ENCODE peak calls at places on chromosomes 1 and 21, in nine cellular contexts. A is HEK293T, L is HT-29, F is epithelial cell of esophagus, Z is GM03348, V is right cardiac atrium, Q is GM12865, M is left cardiac atrium, K is NCI-H2081. G is an unnamed sample.

GRCh38 chr1:19213580-19213979 is 3.5 kb upstream of the UBR4 start:
- DNase-seq in V (no peak), Q (no peak), F (no peak), A (no peak), Z (no peak), L (no peak), M (no peak), K (no peak), G (no peak)

GRCh38 chr1:152623203-152623844 is 421 bp upstream of the LCE3A start:
- DNase-seq in A (peak; percentile 69), L (no peak), M (no peak), V (no peak), F (no peak), K (no peak), Z (peak; percentile 16), Q (peak; percentile 26), G (no peak)

GRCh38 chr1:27325286-27325685 is 3.3 kb downstream of the TMEM222 start:
- DNase-seq in Q (no peak), K (no peak), Z (no peak), V (peak; percentile 24), F (no peak), L (no peak), M (no peak), A (no peak), G (no peak)

GRCh38 chr1:173852105-173852504 is 15.7 kb downstream of the GAS5 start:
- DNase-seq in M (no peak), F (no peak), L (no peak), Q (no peak), Z (no peak), K (no peak), A (no peak), V (no peak), G (no peak)

GRCh38 chr1:54327386-54328116 is 78.6 kb downstream of the SSBP3 start:
- DNase-seq in Z (peak; percentile 61), L (no peak), A (peak; percentile 67), F (no peak), V (no peak), K (no peak), M (no peak), Q (no peak), G (no peak)

GRCh38 chr1:198672124-198672523 is 33.3 kb downstream of the PTPRC start:
- DNase-seq in A (no peak), Z (peak; percentile 65), L (peak; percentile 21), V (no peak), Q (no peak), F (no peak), M (no peak), K (no peak), G (no peak)

GRCh38 chr1:66247415-66248208 is 286.3 kb upstream of the SGIP1 start:
- DNase-seq in Z (no peak), M (no peak), L (no peak), Q (peak; percentile 78), F (no peak), V (no peak), A (no peak), K (no peak), G (peak; percentile 38)

GRCh38 chr1:159800177-159800935 is 1.8 kb upstream of the FCRL6 start:
- DNase-seq in Q (peak; percentile 72), F (no peak), Z (no peak), A (no peak), M (no peak), K (no peak), V (no peak), L (no peak), G (no peak)

GRCh38 chr1:9101510-9102146 is 27.3 kb downstream of the GPR157 start:
- DNase-seq in K (peak; percentile 45), Z (peak; percentile 82), A (peak; percentile 65), Q (peak; percentile 82), F (peak; percentile 64), M (no peak), V (peak; percentile 64), L (peak; percentile 40), G (no peak)

GRCh38 chr1:46394108-46394871 is at the start of gene FAAH:
- DNase-seq in K (peak; percentile 20), M (peak; percentile 57), Q (no peak), Z (peak; percentile 69), F (peak; percentile 77), V (peak; percentile 81), A (no peak), L (peak; percentile 73), G (peak; percentile 22)

GRCh38 chr1:5597171-5597864 is 394.9 kb downstream of the NPHP4 start:
- DNase-seq in Q (no peak), L (no peak), A (no peak), F (peak; percentile 25), K (no peak), V (no peak), M (no peak), Z (no peak), G (no peak)

GRCh38 chr1:53501065-53502005 is 42.1 kb downstream of the DMRTB1 start:
- DNase-seq in Z (no peak), L (no peak), V (peak; percentile 29), K (no peak), F (no peak), A (no peak), Q (no peak), M (no peak), G (no peak)

GRCh38 chr1:176987016-176987415 is 177.5 kb downstream of the ASTN1 start:
- DNase-seq in A (no peak), F (peak; percentile 79), K (no peak), V (no peak), Q (no peak), L (no peak), Z (no peak), M (no peak), G (no peak)

GRCh38 chr1:110148961-110149360 is 1.3 kb upstream of the SLC6A17 start:
- DNase-seq in L (peak; percentile 34), F (peak; percentile 37), A (peak; percentile 49), V (no peak), Q (peak; percentile 2), Z (no peak), K (no peak), M (no peak), G (no peak)

GRCh38 chr1:200206340-200206739 is 178.8 kb downstream of the NR5A2 start:
- DNase-seq in K (no peak), L (no peak), M (no peak), A (no peak), Z (peak; percentile 68), V (no peak), F (peak; percentile 86), Q (no peak), G (no peak)

GRCh38 chr21:39381009-39381408 is 32.1 kb upstream of the HMGN1 start:
- DNase-seq in L (no peak), V (no peak), M (no peak), K (no peak), Q (no peak), A (no peak), Z (no peak), F (no peak), G (no peak)

GRCh38 chr21:44612029-44612486 is at the start of gene KRTAP10-8:
- DNase-seq in M (no peak), Q (no peak), L (no peak), V (no peak), F (no peak), A (no peak), K (no peak), Z (no peak), G (no peak)

GRCh38 chr1:38991638-38992449 is 768 bp downstream of the AKIRIN1 start:
- DNase-seq in V (peak; percentile 71), Z (peak; percentile 76), L (peak; percentile 39), M (peak; percentile 59), A (peak; percentile 42), Q (peak; percentile 34), K (peak; percentile 11), F (peak; percentile 21), G (no peak)

GRCh38 chr1:197585809-197586208 is 189.5 kb downstream of the DENND1B start:
- DNase-seq in A (no peak), Z (no peak), L (no peak), F (no peak), K (no peak), M (no peak), V (no peak), Q (no peak), G (no peak)

GRCh38 chr1:25204797-25205441 is 27.4 kb downstream of the SYF2 start:
- DNase-seq in L (peak; percentile 64), V (peak; percentile 6), A (peak; percentile 56), K (peak; percentile 61), Q (peak; percentile 52), Z (peak; percentile 82), F (peak; percentile 53), M (no peak), G (peak; percentile 45)

GRCh38 chr1:181104790-181105133 is 16.3 kb downstream of the IER5 start:
- DNase-seq in K (peak; percentile 35), Z (no peak), Q (peak; percentile 62), A (peak; percentile 45), L (no peak), F (no peak), V (no peak), M (peak; percentile 59), G (peak; percentile 58)

GRCh38 chr1:220094016-220094911 is at the start of gene IARS2:
- DNase-seq in Q (peak; percentile 93), Z (peak; percentile 98), M (peak; percentile 91), V (peak; percentile 96), F (peak; percentile 91), K (peak; percentile 90), A (peak; percentile 91), L (peak; percentile 87), G (peak; percentile 88)

GRCh38 chr21:16572032-16572431 is 842.2 kb downstream of the USP25 start:
- DNase-seq in Z (no peak), V (no peak), A (no peak), K (no peak), L (no peak), M (no peak), F (peak; percentile 13), Q (no peak), G (no peak)

GRCh38 chr1:23452011-23452411 is 27.5 kb upstream of the TCEA3 start:
- DNase-seq in A (no peak), F (peak; percentile 96), V (no peak), K (no peak), L (peak; percentile 98), M (peak; percentile 44), Z (peak; percentile 68), Q (no peak), G (peak; percentile 70)

GRCh38 chr1:41751804-41752513 is 166.8 kb downstream of the HIVEP3 start:
- DNase-seq in Z (no peak), M (no peak), K (no peak), V (peak; percentile 60), L (no peak), F (no peak), Q (peak; percentile 86), A (no peak), G (no peak)

GRCh38 chr1:24999426-24999825 is 69.3 kb upstream of the RUNX3 start:
- DNase-seq in K (no peak), V (no peak), M (no peak), Q (no peak), A (no peak), Z (no peak), L (no peak), F (no peak), G (no peak)

GRCh38 chr1:24134376-24134775 is 8.6 kb downstream of the IL22RA1 start:
- DNase-seq in Z (no peak), A (no peak), V (no peak), Q (no peak), M (no peak), K (no peak), L (no peak), F (no peak), G (no peak)

GRCh38 chr1:147626739-147627138 is 43.6 kb downstream of the ACP6 start:
- DNase-seq in K (peak; percentile 12), F (no peak), L (no peak), A (no peak), V (no peak), Q (no peak), Z (no peak), M (no peak), G (no peak)

GRCh38 chr1:181482521-181483083 is 715 bp upstream of the CACNA1E start:
- DNase-seq in A (peak; percentile 81), F (peak; percentile 43), Q (peak; percentile 78), M (peak; percentile 37), V (peak; percentile 62), K (peak; percentile 8), Z (peak; percentile 64), L (no peak), G (no peak)

GRCh38 chr21:43345746-43346409 is 81.1 kb downstream of the SIK1 start:
- DNase-seq in Z (peak; percentile 46), V (peak; percentile 48), F (peak; percentile 88), Q (no peak), K (no peak), L (no peak), M (no peak), A (no peak), G (no peak)

GRCh38 chr1:21828075-21828474 is 16.0 kb downstream of the LDLRAD2 start:
- DNase-seq in Q (no peak), M (no peak), V (peak; percentile 40), F (no peak), L (no peak), A (no peak), Z (no peak), K (no peak), G (no peak)

G was measured in CD4-positive, alpha-beta memory T cell.